ENCODE peak calls at places on chromosomes 2 and 18, in nine cellular contexts. I is NCI-H526; P is AG08396; R is mesothelial cell of epicardium; D is frontal cortex; X is tibial nerve; M is activated CD8-positive, alpha-beta memory T cell treated with anti-CD3 and anti-CD28 coated beads, Interleukin-2, amount 50 U/mL, for 4 hours; G is AG09319; B is OCI-M1. O is an unnamed sample.

GRCh38 chr2:167191588-167191987 is 303.3 kb downstream of the XIRP2 start:
- DNase-seq in I (no peak), P (no peak), R (no peak), D (no peak), X (no peak), M (no peak), G (no peak), B (no peak), O (no peak)

GRCh38 chr2:193538061-193538460 is 1343.3 kb upstream of the TMEFF2 start:
- DNase-seq in I (no peak), P (no peak), R (no peak), D (no peak), X (no peak), M (no peak), G (no peak), B (no peak), O (no peak)

GRCh38 chr2:88874063-88874657 is 182.7 kb downstream of the RPIA start:
- DNase-seq in I (peak), P (peak), R (no peak), D (no peak), X (peak), M (peak), G (peak), B (peak), O (no peak)

GRCh38 chr2:228067309-228067708 is 114.2 kb downstream of the SPHKAP start:
- DNase-seq in I (no peak), P (no peak), R (no peak), D (no peak), X (no peak), M (no peak), G (no peak), B (no peak), O (no peak)

GRCh38 chr2:237691908-237692600 is 64.7 kb downstream of the LRRFIP1 start:
- DNase-seq in I (peak), P (peak), R (peak), D (peak), X (peak), M (peak), G (peak), B (peak), O (no peak)

GRCh38 chr2:222708274-222708710 is 36.8 kb downstream of the MOGAT1 start:
- DNase-seq in I (no peak), P (peak), R (peak), D (peak), X (peak), M (peak), G (no peak), B (peak), O (peak)

GRCh38 chr2:162506706-162507105 is 162.8 kb downstream of the GCA start:
- DNase-seq in I (no peak), P (no peak), R (no peak), D (no peak), X (no peak), M (no peak), G (no peak), B (no peak), O (no peak)

GRCh38 chr18:55234366-55235093 is 275.3 kb upstream of the CCDC68 start:
- DNase-seq in I (peak), P (peak), R (peak), D (peak), X (peak), M (peak), G (peak), B (peak), O (peak)

GRCh38 chr2:133986881-133987793 is 266.7 kb upstream of the MGAT5 start:
- DNase-seq in I (no peak), P (no peak), R (no peak), D (no peak), X (no peak), M (no peak), G (no peak), B (no peak), O (no peak)

GRCh38 chr18:48752928-48753327 is 197.8 kb downstream of the SMAD7 start:
- DNase-seq in I (no peak), P (no peak), R (no peak), D (no peak), X (no peak), M (no peak), G (no peak), B (no peak), O (no peak)

GRCh38 chr2:8676915-8677645 is 4.8 kb upstream of the ID2 start:
- DNase-seq in I (peak), P (no peak), R (no peak), D (no peak), X (no peak), M (no peak), G (no peak), B (no peak), O (no peak)

GRCh38 chr18:42048150-42048549 is 93.1 kb downstream of the PIK3C3 start:
- DNase-seq in I (no peak), P (peak), R (no peak), D (no peak), X (no peak), M (no peak), G (peak), B (peak), O (no peak)

GRCh38 chr2:15058015-15058414 is 425.5 kb downstream of the LRATD1 start:
- DNase-seq in I (no peak), P (no peak), R (no peak), D (no peak), X (no peak), M (no peak), G (no peak), B (peak), O (no peak)

GRCh38 chr18:77376043-77376732 is 126.5 kb downstream of the GALR1 start:
- DNase-seq in I (no peak), P (no peak), R (no peak), D (no peak), X (no peak), M (no peak), G (no peak), B (no peak), O (no peak)

GRCh38 chr2:85536479-85536878 is 2.5 kb upstream of the MAT2A start:
- DNase-seq in I (no peak), P (peak), R (no peak), D (no peak), X (no peak), M (no peak), G (no peak), B (no peak), O (no peak)

GRCh38 chr2:18566145-18566544 is 5.7 kb upstream of the RDH14 start:
- DNase-seq in I (no peak), P (no peak), R (no peak), D (no peak), X (no peak), M (no peak), G (no peak), B (no peak), O (no peak)

GRCh38 chr2:26456701-26457224 is 21.2 kb downstream of the OTOF start:
- DNase-seq in I (no peak), P (no peak), R (no peak), D (no peak), X (no peak), M (no peak), G (no peak), B (no peak), O (no peak)

GRCh38 chr18:28855524-28855923 is 678.6 kb upstream of the CDH2 start:
- DNase-seq in I (no peak), P (no peak), R (no peak), D (no peak), X (no peak), M (no peak), G (peak), B (no peak), O (no peak)

O was measured in hypothalamus.